ENCODE peak calls at places on chromosomes 2 and 18, in five cellular contexts. D is Peyer's patch, E is prostate gland, B is HCT116, U is GM12878. R is an unnamed sample.

GRCh38 chr2:38215993-38216392 is 140.0 kb upstream of the CYP1B1 start:
- DNase-seq in B (no peak), U (no peak), E (no peak), D (no peak), R (no peak)

GRCh38 chr2:170005702-170006101 is 172.2 kb upstream of the MYO3B start:
- DNase-seq in B (no peak), E (no peak), U (no peak), D (no peak), R (no peak)

GRCh38 chr18:63897072-63897471 is 9.6 kb downstream of the SERPINB2 start:
- DNase-seq in U (no peak), B (no peak), D (no peak), E (no peak), R (no peak)

GRCh38 chr2:71833855-71834554 is 313.7 kb downstream of the CYP26B1 start:
- DNase-seq in U (no peak), B (no peak), E (no peak), D (no peak), R (peak)

GRCh38 chr18:34709631-34710429 is at the start of gene DTNA:
- DNase-seq in E (no peak), B (no peak), D (no peak), U (no peak), R (peak)

GRCh38 chr18:27135504-27136207 is 49.5 kb downstream of the CHST9 start:
- DNase-seq in B (no peak), U (no peak), D (no peak), E (no peak), R (no peak)

GRCh38 chr2:110149330-110150220 is 34.0 kb upstream of the MALL start:
- DNase-seq in E (no peak), U (no peak), D (no peak), B (peak), R (no peak)

GRCh38 chr2:105143467-105144127 is 97.9 kb upstream of the GPR45 start:
- DNase-seq in B (no peak), E (peak), D (no peak), U (no peak), R (no peak)

GRCh38 chr2:163682695-163683094 is 53.1 kb downstream of the FIGN start:
- DNase-seq in U (no peak), E (no peak), B (no peak), D (no peak), R (no peak)

GRCh38 chr2:9573013-9573708 is 17.5 kb upstream of the ADAM17 start:
- DNase-seq in D (no peak), B (no peak), E (no peak), U (no peak), R (no peak)

GRCh38 chr2:37615808-37616673 is 55.4 kb downstream of the CDC42EP3 start:
- DNase-seq in E (no peak), D (no peak), U (no peak), B (no peak), R (peak)

GRCh38 chr2:39696838-39697237 is 31.1 kb downstream of the TMEM178A start:
- DNase-seq in E (no peak), D (no peak), B (no peak), U (no peak), R (no peak)

GRCh38 chr18:44392933-44393332 is 287.8 kb upstream of the SETBP1 start:
- DNase-seq in U (no peak), B (no peak), E (no peak), D (no peak), R (no peak)

GRCh38 chr2:106970471-106971261 is 84.7 kb upstream of the ST6GAL2 start:
- DNase-seq in U (no peak), E (no peak), B (no peak), D (no peak), R (no peak)

GRCh38 chr2:121699421-121700328 is 37.0 kb downstream of the NIFK start:
- DNase-seq in B (peak), U (peak), D (no peak), E (peak), R (peak)

GRCh38 chr2:85795331-85796045 is 41.7 kb downstream of the ATOH8 start:
- DNase-seq in B (no peak), D (no peak), U (no peak), E (no peak), R (no peak)

GRCh38 chr2:61173116-61173515 is 11.1 kb downstream of the C2orf74 start:
- DNase-seq in E (no peak), B (no peak), U (no peak), D (no peak), R (no peak)

DNA sequence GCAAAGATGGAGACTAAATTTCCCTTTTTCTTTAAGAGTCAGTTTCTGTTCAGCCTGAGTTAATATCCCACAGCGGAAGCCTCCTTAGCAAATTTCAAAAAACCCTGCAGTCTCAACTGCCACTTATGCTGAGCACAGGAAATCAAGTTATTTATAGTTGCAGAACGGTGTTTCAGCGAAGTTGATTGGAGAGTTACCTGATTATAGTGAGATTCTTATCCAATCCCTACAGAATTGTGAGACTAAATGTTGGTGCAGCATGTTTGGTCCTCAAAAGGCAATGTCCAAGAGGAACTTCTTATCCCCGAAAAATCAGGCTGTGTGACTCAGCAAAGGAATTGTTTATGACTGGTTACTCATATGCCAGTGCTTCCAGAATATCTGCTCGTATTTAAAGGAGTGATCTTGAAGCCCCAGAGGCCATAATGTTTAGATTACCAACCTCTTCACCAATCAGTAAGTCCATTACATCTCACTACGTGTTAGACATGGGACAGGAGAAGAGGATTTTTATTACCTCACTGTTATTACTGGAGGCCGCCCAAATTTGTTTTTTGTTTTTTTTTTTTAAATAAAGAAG is 67.9 kb downstream of the LRRFIP1 start:
- DNase-seq in U (peak), E (no peak), D (no peak), B (peak), R (no peak)
- TF ChIP-seq POLR2A in U (no peak), E (peak), D (peak), B (no peak), R (peak)

GRCh38 chr18:56197460-56197859 is 440.9 kb downstream of the TXNL1 start:
- DNase-seq in D (no peak), E (no peak), U (no peak), B (no peak), R (no peak)

GRCh38 chr18:56202567-56203136 is 435.7 kb downstream of the TXNL1 start:
- DNase-seq in U (no peak), D (no peak), B (no peak), E (no peak), R (no peak)

GRCh38 chr18:56204052-56204451 is 434.3 kb downstream of the TXNL1 start:
- DNase-seq in E (no peak), D (no peak), U (no peak), B (no peak), R (no peak)

GRCh38 chr18:56199580-56200320 is 438.6 kb downstream of the TXNL1 start:
- DNase-seq in D (no peak), E (no peak), B (no peak), U (no peak), R (no peak)

GRCh38 chr18:56200381-56200831 is 438.0 kb downstream of the TXNL1 start:
- DNase-seq in D (no peak), U (no peak), E (no peak), B (no peak), R (no peak)
- H3K4me3 ChIP-seq in D (no peak), U (no peak), E (no peak), B (no peak), R (no peak)

GRCh38 chr2:118815314-118815713 is 32.1 kb downstream of the EN1 start:
- DNase-seq in U (no peak), B (no peak), D (no peak), E (no peak), R (no peak)
- H3K27ac ChIP-seq in U (no peak), B (no peak), D (no peak), E (no peak), R (no peak)

GRCh38 chr2:11342561-11343343 is 1.7 kb downstream of the ROCK2 start:
- DNase-seq in U (no peak), D (no peak), B (peak), E (peak), R (no peak)
- TF ChIP-seq POLR2A in U (no peak), D (no peak), B (no peak), E (no peak), R (no peak)

GRCh38 chr2:176151199-176152099 is at the start of gene HOXD4:
- DNase-seq in B (no peak), E (no peak), U (no peak), D (no peak), R (no peak)
- H3K4me3 ChIP-seq in B (no peak), E (no peak), U (no peak), D (no peak), R (no peak)

DNA sequence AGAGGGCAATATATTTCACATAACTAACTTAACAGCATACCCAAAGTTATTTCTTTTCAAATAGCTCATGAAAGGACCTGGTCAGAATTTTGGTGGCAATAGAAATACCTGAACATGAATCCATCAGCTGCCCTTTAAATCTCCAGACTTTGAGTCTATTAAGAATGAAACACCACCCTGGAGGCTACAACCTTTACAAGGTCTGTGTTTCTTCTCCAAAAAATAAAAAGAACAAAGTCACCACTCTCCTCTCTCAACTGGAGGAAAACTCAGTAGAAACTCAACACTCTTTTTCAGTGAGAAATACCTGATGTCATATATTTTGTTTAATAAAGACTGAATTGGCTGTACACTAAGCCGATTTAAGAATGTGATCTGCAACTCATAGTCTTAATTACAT is 204.3 kb downstream of the AGPS start:
- DNase-seq in D (no peak), E (no peak), U (no peak), B (no peak), R (no peak)
- H3K27ac ChIP-seq in D (no peak), E (no peak), U (no peak), B (no peak), R (no peak)